ENCODE peak calls at places on chromosomes 3 and 15, in five cellular contexts. L is sigmoid colon, S is heart left ventricle, M is uterus, D is IMR-90. B is an unnamed sample.

GRCh38 chr3:123098411-123099330 is 31.8 kb downstream of the PDIA5 start:
- DNase-seq in L (no peak), S (no peak), M (no peak), D (no peak), B (no peak)

GRCh38 chr15:75573001-75573400 is 6.1 kb downstream of the PTPN9 start:
- DNase-seq in L (no peak), S (no peak), M (no peak), D (peak), B (no peak)

GRCh38 chr3:117526485-117527079 is 817.0 kb downstream of the TUSC7 start:
- DNase-seq in L (no peak), S (no peak), M (no peak), D (peak), B (no peak)

GRCh38 chr3:76039431-76039830 is 254.1 kb upstream of the ZNF717 start:
- DNase-seq in L (no peak), S (no peak), M (no peak), D (peak), B (no peak)

GRCh38 chr15:53110999-53111398 is 320.9 kb upstream of the ONECUT1 start:
- DNase-seq in L (no peak), S (no peak), M (no peak), D (no peak), B (no peak)

GRCh38 chr3:27311400-27311799 is 57.8 kb downstream of the NEK10 start:
- DNase-seq in L (no peak), S (no peak), M (no peak), D (peak), B (peak)

GRCh38 chr3:117547956-117548550 is 838.5 kb downstream of the TUSC7 start:
- DNase-seq in L (no peak), S (no peak), M (no peak), D (peak), B (no peak)

GRCh38 chr3:124514681-124515080 is 215.6 kb upstream of the UMPS start:
- DNase-seq in L (no peak), S (no peak), M (no peak), D (no peak), B (no peak)

GRCh38 chr3:112129925-112130637 is 3.0 kb downstream of the GCSAM start:
- DNase-seq in L (no peak), S (no peak), M (no peak), D (no peak), B (no peak)
- TF ChIP-seq POLR2A in L (no peak), S (no peak), M (no peak), D (no peak), B (no peak)

DNA sequence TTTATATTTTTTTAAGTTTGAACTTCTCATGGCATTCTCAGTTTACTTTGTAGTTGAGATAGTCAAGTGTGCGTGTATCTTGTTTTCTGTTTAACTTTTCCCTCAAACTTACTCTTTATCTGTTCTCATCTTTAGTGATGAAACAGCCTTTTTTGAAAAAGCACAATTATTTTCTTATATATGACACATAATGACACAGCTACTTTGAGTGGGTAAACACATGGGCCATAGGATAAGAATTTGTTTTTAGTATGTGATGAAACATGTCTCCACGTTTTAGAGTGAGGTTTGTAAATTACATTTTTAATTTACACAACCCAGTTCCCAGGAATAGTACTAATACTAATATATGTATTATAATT is 3.2 kb downstream of the DIPK2A start:
- DNase-seq in L (no peak), S (no peak), M (no peak), D (peak), B (no peak)
- TF ChIP-seq POLR2A in L (no peak), S (no peak), M (no peak), D (no peak), B (no peak)

GRCh38 chr3:185328324-185329004 is 34.5 kb upstream of the MAP3K13 start:
- DNase-seq in L (no peak), S (no peak), M (no peak), D (no peak), B (no peak)
- TF ChIP-seq POLR2A in L (peak), S (no peak), M (no peak), D (no peak), B (no peak)

DNA sequence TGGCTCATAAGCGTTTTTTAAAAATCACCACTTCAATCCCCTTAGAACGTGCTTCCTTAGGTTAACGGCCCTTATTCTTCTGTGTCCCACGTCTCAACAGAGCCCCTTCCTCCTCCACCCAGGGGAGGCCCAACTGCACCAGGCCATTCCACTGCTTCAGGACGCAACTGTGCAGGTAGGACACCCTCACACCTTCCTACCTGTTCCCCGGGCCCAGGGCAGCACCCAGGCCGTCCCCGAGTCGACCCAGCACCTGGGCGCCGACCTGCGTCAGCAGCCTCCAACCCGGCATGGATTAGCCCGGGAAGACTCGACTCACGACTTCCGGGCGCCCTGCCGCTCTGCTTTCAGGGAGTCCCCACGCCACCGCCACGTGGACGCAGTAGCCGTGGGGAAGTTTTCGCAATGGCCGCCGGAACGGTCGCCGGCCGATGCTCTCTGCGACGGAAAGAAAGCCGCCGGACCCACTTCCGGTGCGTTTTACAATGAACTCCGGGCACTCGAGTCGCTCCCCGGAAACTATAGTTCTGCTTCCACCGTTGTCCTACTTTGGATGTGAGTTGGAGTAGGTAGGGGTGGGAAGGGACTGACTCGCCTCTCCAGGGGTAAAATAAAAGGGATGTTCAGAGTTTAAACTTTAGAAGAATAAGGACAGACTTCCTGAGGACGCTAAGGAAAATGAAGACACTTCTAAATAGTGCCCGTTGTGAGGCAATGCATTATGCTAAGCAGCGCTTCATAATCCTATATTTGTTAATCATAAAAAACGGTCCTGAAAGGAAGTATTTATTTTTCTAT is at the start of gene MRPL3:
- DNase-seq in L (peak), S (peak), M (peak), D (peak), B (peak)
- TF ChIP-seq POLR2A in L (peak), S (peak), M (no peak), D (peak), B (peak)

DNA sequence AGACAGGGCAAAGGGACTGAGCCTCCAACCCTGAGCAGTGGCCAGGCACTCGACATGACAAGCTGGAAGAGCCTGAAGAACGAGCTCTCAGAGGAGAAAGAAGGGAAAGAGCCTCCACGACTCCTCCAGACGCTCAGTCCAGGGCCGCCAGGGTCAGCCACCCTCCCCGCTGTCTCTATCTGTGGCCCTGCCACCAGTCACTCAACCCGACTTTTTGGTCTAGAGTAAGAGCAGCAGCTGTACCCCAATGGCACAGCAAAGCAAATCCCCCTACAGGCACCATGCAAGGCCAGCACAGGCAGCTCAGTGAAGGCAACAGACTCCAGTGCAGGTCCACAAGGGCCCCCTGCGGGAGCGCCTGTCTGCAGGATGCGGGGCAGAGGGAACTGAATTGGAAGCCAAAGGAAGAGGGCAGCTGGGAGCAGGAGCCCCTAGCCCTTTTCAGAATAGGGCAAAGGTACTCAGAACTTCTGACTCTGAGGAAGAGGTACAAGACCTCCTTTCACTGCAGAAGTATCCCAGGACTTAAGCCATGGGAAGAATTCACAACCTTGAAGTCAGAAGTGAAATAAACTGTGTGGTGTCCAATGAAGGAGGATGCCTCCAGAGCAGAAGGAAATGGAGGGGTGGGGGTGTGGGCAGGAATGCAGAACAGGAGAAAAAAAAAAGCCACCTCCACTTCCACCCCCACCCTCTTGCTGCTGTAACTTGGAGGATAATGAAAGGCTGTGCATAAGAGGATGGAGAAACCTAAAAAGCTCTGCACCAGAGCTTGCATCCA is 8.5 kb upstream of the GRAMD2A start:
- DNase-seq in L (no peak), S (no peak), M (no peak), D (no peak), B (no peak)
- TF ChIP-seq POLR2A in L (no peak), S (no peak), M (no peak), D (no peak), B (no peak)

DNA sequence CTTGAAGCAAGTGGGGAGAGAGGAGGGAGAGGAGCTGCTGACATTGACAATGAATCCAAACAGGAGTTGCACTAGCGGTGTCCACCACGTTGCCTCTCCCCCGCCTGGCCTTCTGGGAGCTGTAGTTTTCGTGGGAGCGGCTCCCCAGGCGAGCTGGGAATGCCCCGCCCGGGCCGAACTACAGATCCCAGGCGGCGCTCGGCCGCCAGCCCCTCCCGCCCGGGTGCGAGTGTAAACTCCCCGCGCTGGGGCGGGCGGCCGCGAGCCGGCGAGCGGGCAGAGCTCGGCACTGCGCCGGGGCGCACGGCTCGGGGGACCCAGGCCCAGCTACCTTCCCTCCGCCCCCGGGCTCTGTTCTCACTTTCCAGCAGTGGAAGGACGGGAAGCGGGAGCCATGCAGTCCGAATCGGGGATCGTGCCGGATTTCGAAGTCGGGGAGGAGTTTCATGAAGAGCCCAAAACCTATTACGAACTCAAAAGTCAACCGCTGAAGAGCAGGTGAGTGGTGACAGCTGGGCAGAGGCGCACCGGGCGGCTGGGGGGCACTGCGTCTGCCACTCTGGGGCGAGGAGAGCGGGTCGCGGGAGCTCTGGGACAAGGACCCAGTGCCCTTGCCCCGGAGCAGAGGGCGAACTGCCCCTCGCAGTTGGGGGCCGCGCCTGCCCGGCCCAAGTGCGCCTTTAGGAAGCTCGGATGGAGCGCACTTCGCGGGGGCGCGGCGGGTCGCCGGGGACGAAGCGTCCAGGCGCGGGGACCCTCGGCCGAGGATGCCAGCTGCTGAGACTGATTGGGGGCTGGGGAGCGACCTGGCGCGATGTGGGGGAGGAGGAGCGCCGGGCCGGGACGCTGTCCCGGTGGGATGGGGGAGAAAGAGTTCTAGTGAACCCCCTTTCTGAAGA is at the start of gene MITF:
- DNase-seq in L (peak), S (peak), M (peak), D (peak), B (peak)
- TF ChIP-seq POLR2A in L (no peak), S (peak), M (peak), D (no peak), B (peak)

DNA sequence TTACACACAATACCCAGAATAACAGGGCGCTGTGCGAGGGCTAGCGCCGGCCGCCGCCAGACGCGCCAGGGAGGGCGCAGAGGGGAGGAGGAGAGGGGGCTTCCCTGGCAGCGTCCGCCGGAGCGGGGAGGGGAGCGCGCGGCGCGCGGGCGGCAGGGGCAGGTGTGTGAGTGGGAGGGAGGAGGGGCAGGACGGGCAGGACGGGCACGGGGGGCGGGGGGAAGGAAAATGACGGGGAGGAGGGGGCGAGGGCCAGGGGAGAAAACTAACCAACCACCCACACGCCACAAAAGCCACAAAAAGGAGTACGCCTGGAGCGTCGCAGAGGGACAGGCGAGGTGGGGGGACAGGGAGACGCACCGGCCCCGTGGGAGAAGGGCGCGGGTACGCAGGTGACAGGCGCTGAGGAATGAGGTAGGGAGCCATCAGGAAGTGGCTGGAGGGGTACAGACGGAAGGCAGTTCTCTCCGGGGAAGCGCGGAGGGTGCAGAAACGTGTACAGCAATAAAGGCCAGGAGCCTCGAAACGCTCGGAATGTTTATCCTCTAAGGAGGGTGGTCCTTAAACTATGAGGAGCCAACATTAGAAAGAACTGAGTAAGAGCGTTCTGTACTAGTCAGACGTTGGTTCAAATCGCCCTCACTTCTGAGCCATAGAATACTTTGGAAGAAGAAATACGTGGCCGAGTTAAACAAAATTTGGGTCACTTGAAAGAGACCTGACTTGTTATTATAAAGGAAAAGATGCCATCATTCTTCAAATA is 683 bp upstream of the SATB1 start:
- DNase-seq in L (peak), S (peak), M (no peak), D (no peak), B (no peak)
- TF ChIP-seq POLR2A in L (no peak), S (no peak), M (no peak), D (no peak), B (no peak)

GRCh38 chr15:49752517-49752916 is 131.7 kb downstream of the DTWD1 start:
- DNase-seq in L (no peak), S (no peak), M (no peak), D (no peak), B (no peak)

GRCh38 chr15:49758856-49759255 is 138.0 kb downstream of the DTWD1 start:
- DNase-seq in L (no peak), S (no peak), M (no peak), D (peak), B (no peak)

GRCh38 chr15:49760749-49761148 is 139.9 kb downstream of the DTWD1 start:
- DNase-seq in L (no peak), S (no peak), M (no peak), D (no peak), B (no peak)

DNA sequence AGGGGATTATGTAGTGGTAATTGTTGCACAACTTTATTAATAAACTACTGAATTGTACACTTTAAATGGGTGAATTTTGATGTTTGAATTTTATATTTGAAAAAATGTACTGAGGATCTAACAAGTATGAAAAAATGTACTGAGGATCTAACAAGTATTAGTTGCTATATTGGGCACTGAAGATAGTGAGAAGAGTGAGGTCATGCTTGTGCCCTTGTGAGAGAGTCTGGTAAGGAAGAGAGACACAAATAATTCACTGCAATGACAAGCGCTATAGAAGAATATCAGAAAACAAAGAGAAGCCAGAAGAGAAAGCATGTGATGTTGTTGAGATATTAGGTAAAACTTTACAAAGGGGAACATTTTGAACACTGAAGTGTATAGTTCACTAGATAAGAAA is 137.6 kb downstream of the DTWD1 start:
- DNase-seq in L (no peak), S (no peak), M (no peak), D (peak), B (no peak)
- TF ChIP-seq POLR2A in L (no peak), S (no peak), M (no peak), D (no peak), B (no peak)

DNA sequence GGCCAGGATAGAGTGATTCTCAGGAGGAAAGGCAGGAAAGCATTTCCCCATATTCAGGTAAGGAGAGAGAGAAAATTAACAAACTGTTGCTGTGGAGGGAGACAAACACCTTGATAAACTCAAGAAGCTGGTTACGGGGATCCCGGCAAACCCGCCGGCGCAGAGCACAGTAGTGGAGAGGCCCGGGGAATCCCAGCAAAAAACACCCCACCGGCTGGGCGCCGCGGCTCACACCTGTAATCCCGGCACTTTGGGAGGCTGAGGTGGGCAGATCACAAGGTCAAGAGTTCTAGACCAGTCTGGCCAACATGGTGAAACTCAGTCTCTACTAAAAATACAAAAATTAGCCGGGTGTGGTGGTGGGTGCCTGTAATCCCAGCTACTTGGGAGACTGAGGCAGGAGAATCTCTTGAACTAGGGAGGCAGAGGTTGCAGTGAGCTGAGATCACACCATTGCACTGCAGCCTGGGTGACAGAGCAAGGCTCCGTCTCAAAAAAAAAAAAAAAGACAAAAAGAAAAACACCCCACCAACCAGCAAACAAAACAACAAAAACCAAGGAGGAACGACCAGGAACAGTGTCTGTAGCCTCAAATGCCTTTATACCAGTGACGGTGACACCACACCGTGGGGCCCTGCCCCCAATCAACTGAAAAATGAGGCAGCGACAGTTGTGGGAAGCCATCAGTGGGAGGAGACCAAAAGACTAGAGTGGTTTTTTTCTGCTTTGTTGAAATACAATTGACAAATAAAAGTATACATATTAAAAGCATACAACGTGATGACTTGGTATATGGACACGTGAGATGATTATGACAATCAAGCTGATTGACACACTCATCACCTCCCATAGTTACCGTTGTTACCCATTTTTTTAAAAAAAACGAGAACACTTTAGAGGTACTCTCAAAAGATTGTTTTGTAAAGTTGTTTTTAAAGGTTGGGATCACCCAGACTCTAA is 40.2 kb upstream of the IDH2 start:
- DNase-seq in L (no peak), S (no peak), M (no peak), D (no peak), B (no peak)
- TF ChIP-seq POLR2A in L (no peak), S (no peak), M (no peak), D (no peak), B (no peak)

B was measured in H54.